ENCODE peak calls at places on chromosomes 13 and 19, in six cellular contexts. D, E, K, L, A and M are unnamed samples.
A peak's percentile ranks its signal among the peaks of the same experiment; 100 is the strongest.

GRCh38 chr19:4065430-4066175 is 1.1 kb downstream of the ZBTB7A start:
- DNase-seq in D (peak; percentile 94), E (peak; percentile 99), K (peak; percentile 98), L (peak; percentile 94), A (peak; percentile 91), M (peak; percentile 96)

GRCh38 chr13:94254737-94255136 is 224.7 kb downstream of the DCT start:
- DNase-seq in D (no peak), E (no peak), K (no peak), L (no peak), A (no peak), M (no peak)

GRCh38 chr13:114281351-114282142 is at the start of gene UPF3A:
- DNase-seq in D (peak; percentile 90), E (peak; percentile 94), K (peak; percentile 96), L (peak; percentile 95), A (peak; percentile 79), M (peak; percentile 91)

GRCh38 chr13:88461272-88462009 is 790.3 kb downstream of the SLITRK5 start:
- DNase-seq in D (no peak), E (no peak), K (peak; percentile 79), L (no peak), A (no peak), M (no peak)

GRCh38 chr19:55345818-55346724 is 6.4 kb downstream of the KMT5C start:
- DNase-seq in D (no peak), E (no peak), K (no peak), L (no peak), A (no peak), M (no peak)

GRCh38 chr13:35388979-35389378 is 87.5 kb downstream of the MAB21L1 start:
- DNase-seq in D (no peak), E (no peak), K (peak; percentile 7), L (peak; percentile 2), A (peak; percentile 6), M (peak; percentile 11)

GRCh38 chr19:35346193-35347052 is 1.3 kb upstream of the FFAR1 start:
- DNase-seq in D (no peak), E (no peak), K (no peak), L (no peak), A (no peak), M (no peak)

GRCh38 chr19:3667037-3667638 is 33.1 kb downstream of the PIP5K1C start:
- DNase-seq in D (no peak), E (no peak), K (no peak), L (no peak), A (no peak), M (no peak)

GRCh38 chr13:106063591-106064308 is 471.7 kb downstream of the EFNB2 start:
- DNase-seq in D (no peak), E (no peak), K (no peak), L (no peak), A (peak; percentile 91), M (no peak)

GRCh38 chr19:9487016-9487415 is 11.4 kb downstream of the ZNF560 start:
- DNase-seq in D (no peak), E (no peak), K (no peak), L (no peak), A (no peak), M (no peak)

GRCh38 chr19:18589380-18590272 is 1.0 kb downstream of the REX1BD start:
- DNase-seq in D (peak; percentile 55), E (peak; percentile 89), K (peak; percentile 94), L (peak; percentile 81), A (peak; percentile 42), M (peak; percentile 88)

GRCh38 chr19:35901854-35902661 is at the start of gene HCST:
- DNase-seq in D (no peak), E (no peak), K (no peak), L (no peak), A (no peak), M (no peak)

GRCh38 chr13:30241537-30241936 is 65.8 kb downstream of the KATNAL1 start:
- DNase-seq in D (no peak), E (no peak), K (no peak), L (no peak), A (no peak), M (no peak)

GRCh38 chr19:12833747-12834417 is 497 bp downstream of the RTBDN start:
- DNase-seq in D (no peak), E (peak; percentile 56), K (peak; percentile 62), L (no peak), A (no peak), M (peak; percentile 48)

GRCh38 chr19:19513671-19514070 is 1.7 kb downstream of the TSSK6 start:
- DNase-seq in D (no peak), E (no peak), K (no peak), L (no peak), A (no peak), M (no peak)

GRCh38 chr19:44653977-44654784 is 10.5 kb downstream of the PVR start:
- DNase-seq in D (peak; percentile 79), E (peak; percentile 77), K (peak; percentile 76), L (peak; percentile 23), A (peak; percentile 46), M (no peak)

GRCh38 chr13:98816406-98816805 is 63.9 kb upstream of the SLC15A1 start:
- DNase-seq in D (no peak), E (no peak), K (no peak), L (no peak), A (no peak), M (no peak)

GRCh38 chr19:33473644-33474305 is 47.8 kb downstream of the PEPD start:
- DNase-seq in D (no peak), E (no peak), K (no peak), L (no peak), A (peak; percentile 45), M (no peak)

GRCh38 chr13:45654633-45655349 is 39.3 kb upstream of the ERICH6B start:
- DNase-seq in D (no peak), E (no peak), K (no peak), L (no peak), A (no peak), M (no peak)

GRCh38 chr19:53876651-53877224 is 5.3 kb upstream of the PRKCG start:
- DNase-seq in D (no peak), E (no peak), K (no peak), L (no peak), A (no peak), M (no peak)

GRCh38 chr13:35840991-35841604 is 290.1 kb downstream of the DCLK1 start:
- DNase-seq in D (no peak), E (no peak), K (peak; percentile 29), L (no peak), A (no peak), M (no peak)

GRCh38 chr19:48999481-49000325 is 6.0 kb downstream of the RUVBL2 start:
- DNase-seq in D (peak; percentile 56), E (peak; percentile 79), K (peak; percentile 91), L (peak; percentile 65), A (peak; percentile 72), M (peak; percentile 85)

GRCh38 chr19:48993175-48994034 is at the start of the genes GYS1 and RUVBL2:
- DNase-seq in D (peak; percentile 99), E (peak; percentile 100), K (peak; percentile 100), L (peak; percentile 99), A (peak; percentile 99), M (peak; percentile 100)

GRCh38 chr19:48992571-48993174 is 436 bp downstream of the GYS1 start:
- DNase-seq in D (no peak), E (no peak), K (no peak), L (no peak), A (no peak), M (no peak)

GRCh38 chr19:48994035-48994386 is 324 bp downstream of the RUVBL2 start:
- DNase-seq in D (no peak), E (no peak), K (no peak), L (no peak), A (no peak), M (no peak)

DNA sequence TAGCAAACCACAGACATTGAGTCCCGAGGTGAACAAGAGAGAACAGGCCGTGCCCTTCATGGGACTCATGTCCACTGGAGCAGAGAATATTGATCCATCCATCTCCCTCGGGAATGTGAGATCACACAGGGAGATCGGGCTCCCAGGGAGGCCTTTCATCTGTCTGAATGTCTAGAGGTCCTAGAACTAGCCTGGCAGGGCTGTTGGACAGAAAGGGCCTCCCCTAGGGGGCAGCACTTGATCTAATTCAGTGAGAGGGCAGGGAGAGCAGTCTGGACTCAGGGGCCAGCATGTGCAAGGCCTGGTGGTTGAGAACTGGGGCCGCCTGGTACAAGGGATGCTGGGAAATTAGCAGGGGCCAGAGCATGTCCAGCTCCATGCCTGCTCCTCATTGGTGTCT is 4.3 kb downstream of the RUVBL2 start:
- DNase-seq in D (no peak), E (peak; percentile 74), K (peak; percentile 86), L (peak; percentile 43), A (peak; percentile 66), M (peak; percentile 78)
- H3K4me3 ChIP-seq in D (no peak overlapping the region), E (no peak overlapping the region), K (no peak overlapping the region), L (no peak overlapping the region), A (no peak overlapping the region), M (no peak overlapping the region)

GRCh38 chr19:56603829-56604228 is 8.7 kb downstream of the ZNF71 start:
- DNase-seq in D (no peak), E (no peak), K (no peak), L (no peak), A (no peak), M (no peak)
- H3K4me3 ChIP-seq in D (no peak overlapping the region), E (no peak overlapping the region), K (no peak overlapping the region), L (no peak overlapping the region), A (no peak overlapping the region), M (no peak overlapping the region)

GRCh38 chr19:10976200-10976892 is 15.5 kb downstream of the SMARCA4 start:
- DNase-seq in D (no peak), E (peak; percentile 40), K (no peak), L (no peak), A (no peak), M (no peak)
- H3K4me3 ChIP-seq in D (no peak overlapping the region), E (no peak overlapping the region), K (no peak overlapping the region), L (no peak overlapping the region), A (no peak overlapping the region), M (no peak overlapping the region)

DNA sequence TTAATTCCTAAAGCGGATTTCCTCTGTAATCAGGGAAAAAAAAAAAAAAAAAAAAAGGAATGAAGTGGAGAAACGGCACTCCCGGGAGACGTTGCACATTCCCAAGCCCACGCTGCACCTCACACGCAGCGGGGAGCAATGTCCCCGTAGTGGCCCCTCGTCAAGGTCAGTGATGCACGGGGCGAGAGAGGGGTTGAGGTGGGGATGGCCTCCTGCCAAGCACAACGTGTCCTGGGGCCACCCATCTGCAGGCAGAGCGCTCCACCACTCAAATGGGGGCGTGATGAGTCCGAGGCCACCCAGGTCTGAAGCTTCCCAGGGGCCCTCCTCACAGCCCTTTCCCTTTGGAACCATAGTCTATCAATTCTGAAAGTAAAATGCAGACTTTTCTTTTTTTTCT is 15.1 kb downstream of the PLK5 start:
- DNase-seq in D (no peak), E (peak; percentile 6), K (no peak), L (no peak), A (no peak), M (no peak)
- H3K4me3 ChIP-seq in D (no peak overlapping the region), E (no peak overlapping the region), K (no peak overlapping the region), L (no peak overlapping the region), A (no peak overlapping the region), M (no peak overlapping the region)

DNA sequence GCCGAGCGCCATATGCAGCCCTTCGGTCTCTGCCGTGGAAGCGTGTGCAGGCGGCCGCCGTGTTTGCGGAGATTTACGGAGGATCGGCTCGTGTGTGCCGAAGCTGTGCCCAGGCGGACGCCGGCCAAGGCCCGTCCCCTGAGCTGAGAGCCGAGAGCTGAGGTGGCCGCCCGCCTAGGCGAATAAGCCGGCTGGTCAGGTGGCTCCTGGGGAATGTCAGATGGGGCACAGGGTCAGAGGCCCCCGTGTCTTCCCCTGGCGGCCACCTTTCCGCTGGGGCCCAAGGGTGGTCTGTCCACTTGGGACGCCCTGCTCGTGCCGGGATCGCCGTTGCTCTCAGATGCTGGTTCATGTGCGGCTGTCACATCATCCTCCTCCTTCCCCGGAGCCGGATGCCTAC is 78.8 kb downstream of the ZNF536 start:
- DNase-seq in D (no peak), E (no peak), K (no peak), L (no peak), A (no peak), M (no peak)
- H3K4me3 ChIP-seq in D (no peak overlapping the region), E (no peak overlapping the region), K (no peak overlapping the region), L (no peak overlapping the region), A (no peak overlapping the region), M (no peak overlapping the region)